ENCODE peak calls at places on chromosomes 2 and 18, in six cellular contexts. I, T, P, H, K and C are unnamed samples.

GRCh38 chr18:23540867-23541266 is 37.6 kb downstream of the RMC1 start:
- DNase-seq in I (no peak), T (no peak), P (no peak), H (no peak), K (no peak), C (no peak)

GRCh38 chr2:44884677-44885076 is 56.8 kb upstream of the SIX3 start:
- DNase-seq in I (no peak), T (no peak), P (no peak), H (no peak), K (no peak), C (no peak)

GRCh38 chr2:68765739-68766377 is 31.2 kb downstream of the ARHGAP25 start:
- DNase-seq in I (no peak), T (no peak), P (no peak), H (no peak), K (no peak), C (no peak)

GRCh38 chr2:6970976-6971480 is 53.8 kb downstream of the RNF144A start:
- DNase-seq in I (no peak), T (no peak), P (no peak), H (no peak), K (no peak), C (no peak)

GRCh38 chr2:210623506-210623905 is 67.1 kb downstream of the CPS1 start:
- DNase-seq in I (no peak), T (no peak), P (no peak), H (peak; percentile 10), K (no peak), C (no peak)

GRCh38 chr2:202608142-202608852 is 26.5 kb upstream of the FAM117B start:
- DNase-seq in I (no peak), T (no peak), P (no peak), H (no peak), K (no peak), C (no peak)

GRCh38 chr2:216773072-216773471 is 77.7 kb upstream of the IGFBP5 start:
- DNase-seq in I (no peak), T (no peak), P (peak; percentile 85), H (peak; percentile 86), K (no peak), C (no peak)

GRCh38 chr2:121052023-121052422 is 233.0 kb downstream of the TFCP2L1 start:
- DNase-seq in I (no peak), T (no peak), P (no peak), H (no peak), K (peak; percentile 42), C (no peak)

GRCh38 chr2:30355306-30355705 is 91.7 kb upstream of the LCLAT1 start:
- DNase-seq in I (no peak), T (no peak), P (no peak), H (no peak), K (no peak), C (no peak)

GRCh38 chr2:144358979-144359541 is 160.9 kb downstream of the ZEB2 start:
- DNase-seq in I (no peak), T (no peak), P (no peak), H (no peak), K (no peak), C (no peak)

GRCh38 chr2:240437861-240438809 is 2.7 kb downstream of the GPC1 start:
- DNase-seq in I (no peak), T (peak; percentile 75), P (peak; percentile 80), H (peak; percentile 76), K (peak; percentile 85), C (peak; percentile 83)

GRCh38 chr18:78780719-78781600 is 198.7 kb upstream of the SALL3 start:
- DNase-seq in I (no peak), T (peak; percentile 33), P (no peak), H (no peak), K (no peak), C (no peak)

GRCh38 chr2:240139666-240140393 is 628 bp downstream of the OTOS start:
- DNase-seq in I (no peak), T (no peak), P (peak; percentile 55), H (peak; percentile 48), K (peak; percentile 35), C (peak; percentile 71)

GRCh38 chr2:120875431-120875830 is 139.8 kb downstream of the GLI2 start:
- DNase-seq in I (no peak), T (no peak), P (no peak), H (no peak), K (no peak), C (no peak)

GRCh38 chr2:231709981-231710750 is 1.8 kb downstream of the PTMA start:
- DNase-seq in I (no peak), T (peak; percentile 56), P (peak; percentile 92), H (peak; percentile 86), K (peak; percentile 92), C (peak; percentile 92)

GRCh38 chr2:74314107-74314506 is 29.1 kb downstream of the SLC4A5 start:
- DNase-seq in I (no peak), T (no peak), P (no peak), H (peak; percentile 83), K (no peak), C (no peak)

GRCh38 chr18:49055787-49056186 is 105.0 kb upstream of the SMAD7 start:
- DNase-seq in I (no peak), T (no peak), P (no peak), H (no peak), K (peak; percentile 82), C (no peak)

GRCh38 chr2:101745711-101746694 is 48.5 kb downstream of the MAP4K4 start:
- DNase-seq in I (no peak), T (no peak), P (no peak), H (no peak), K (no peak), C (no peak)

GRCh38 chr2:233446616-233447305 is 92.5 kb downstream of the DGKD start:
- DNase-seq in I (no peak), T (no peak), P (no peak), H (no peak), K (peak; percentile 48), C (no peak)

GRCh38 chr2:233449071-233449901 is 95.0 kb downstream of the DGKD start:
- DNase-seq in I (no peak), T (peak; percentile 84), P (peak; percentile 71), H (peak; percentile 49), K (peak; percentile 67), C (peak; percentile 76)

GRCh38 chr2:233448565-233448964 is 94.3 kb downstream of the DGKD start:
- DNase-seq in I (no peak), T (no peak), P (no peak), H (no peak), K (no peak), C (no peak)

GRCh38 chr2:233447506-233448219 is 93.4 kb downstream of the DGKD start:
- DNase-seq in I (no peak), T (no peak), P (no peak), H (no peak), K (peak; percentile 48), C (no peak)

DNA sequence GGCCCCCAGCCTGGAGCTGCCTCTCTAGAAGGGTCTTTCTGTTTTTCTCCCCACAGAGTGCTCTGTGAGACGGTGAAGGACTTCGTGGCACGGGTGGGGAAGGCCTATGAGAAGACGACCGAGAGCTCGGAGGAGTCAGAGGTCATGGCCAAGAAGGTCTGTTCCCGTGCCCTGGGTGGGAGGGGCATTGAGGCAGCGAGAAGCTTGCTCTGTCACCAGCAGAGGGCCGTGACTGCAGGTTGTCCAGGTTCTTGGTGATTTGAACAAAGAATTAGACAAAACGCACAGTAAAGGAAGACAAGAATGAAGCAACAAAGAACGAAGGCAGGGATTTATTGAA is 93.9 kb downstream of the DGKD start:
- DNase-seq in I (no peak), T (peak; percentile 67), P (peak; percentile 10), H (no peak), K (peak; percentile 56), C (peak; percentile 39)
- TF ChIP-seq CTCF in I (no peak), T (peak; percentile 61), P (peak; percentile 23), H (no peak), K (no peak), C (no peak)

DNA sequence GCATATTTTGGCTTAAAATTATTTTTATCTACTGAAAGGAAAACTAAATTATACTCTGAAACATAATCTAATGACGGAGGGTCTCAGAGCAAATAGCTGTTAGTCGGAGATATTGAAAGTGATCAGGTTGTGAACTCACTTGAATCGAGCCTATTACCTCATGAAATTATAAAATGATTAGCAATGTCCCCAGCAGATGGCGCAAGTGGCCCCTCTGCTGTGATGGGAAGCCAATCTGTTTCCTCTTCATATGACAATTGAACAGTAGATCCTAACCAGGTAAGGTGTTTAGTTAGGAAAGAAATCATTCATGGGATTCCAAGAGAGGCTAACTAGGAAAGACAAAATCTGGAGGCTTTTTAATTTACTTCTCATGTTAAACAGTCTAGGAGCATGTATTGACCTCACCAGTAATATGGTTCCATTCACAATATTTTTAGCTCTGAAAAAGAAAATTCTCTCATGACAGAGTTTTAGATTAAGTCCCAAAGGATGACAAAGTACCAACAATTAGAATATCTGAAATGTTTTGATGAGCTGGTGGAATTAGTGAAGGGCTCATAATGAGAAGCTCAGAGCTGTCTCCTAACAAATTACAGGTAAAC is 29.9 kb upstream of the MPPE1 start:
- DNase-seq in I (peak; percentile 19), T (peak; percentile 58), P (peak; percentile 80), H (peak; percentile 85), K (peak; percentile 81), C (peak; percentile 79)
- TF ChIP-seq CTCF in I (peak; percentile 78), T (peak; percentile 91), P (peak; percentile 70), H (peak; percentile 92), K (peak; percentile 81), C (peak; percentile 85)

DNA sequence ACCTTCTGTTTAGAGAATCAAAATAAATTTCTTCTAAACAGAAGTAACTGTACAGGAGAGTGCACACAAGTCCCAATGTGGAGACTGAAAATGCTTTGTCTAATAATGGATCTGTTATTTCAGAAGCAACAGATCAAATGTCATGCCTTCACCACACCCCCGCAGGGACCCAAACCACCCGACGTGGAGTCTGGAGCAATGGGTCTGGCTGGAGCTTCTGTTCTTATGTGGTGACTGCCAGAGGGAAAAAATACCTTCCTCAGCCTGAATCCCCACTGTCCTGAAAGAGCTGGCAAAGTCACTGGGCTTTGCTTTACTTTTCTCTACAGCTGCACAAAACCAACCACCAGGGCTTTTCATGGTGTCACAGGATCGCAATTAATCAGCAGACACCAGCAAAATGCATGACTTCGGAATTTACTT is 119.0 kb upstream of the ZFP36L2 start:
- DNase-seq in I (no peak), T (no peak), P (peak; percentile 14), H (peak; percentile 67), K (no peak), C (peak; percentile 12)
- TF ChIP-seq CTCF in I (peak; percentile 32), T (peak; percentile 23), P (no peak), H (peak; percentile 27), K (no peak), C (no peak)

DNA sequence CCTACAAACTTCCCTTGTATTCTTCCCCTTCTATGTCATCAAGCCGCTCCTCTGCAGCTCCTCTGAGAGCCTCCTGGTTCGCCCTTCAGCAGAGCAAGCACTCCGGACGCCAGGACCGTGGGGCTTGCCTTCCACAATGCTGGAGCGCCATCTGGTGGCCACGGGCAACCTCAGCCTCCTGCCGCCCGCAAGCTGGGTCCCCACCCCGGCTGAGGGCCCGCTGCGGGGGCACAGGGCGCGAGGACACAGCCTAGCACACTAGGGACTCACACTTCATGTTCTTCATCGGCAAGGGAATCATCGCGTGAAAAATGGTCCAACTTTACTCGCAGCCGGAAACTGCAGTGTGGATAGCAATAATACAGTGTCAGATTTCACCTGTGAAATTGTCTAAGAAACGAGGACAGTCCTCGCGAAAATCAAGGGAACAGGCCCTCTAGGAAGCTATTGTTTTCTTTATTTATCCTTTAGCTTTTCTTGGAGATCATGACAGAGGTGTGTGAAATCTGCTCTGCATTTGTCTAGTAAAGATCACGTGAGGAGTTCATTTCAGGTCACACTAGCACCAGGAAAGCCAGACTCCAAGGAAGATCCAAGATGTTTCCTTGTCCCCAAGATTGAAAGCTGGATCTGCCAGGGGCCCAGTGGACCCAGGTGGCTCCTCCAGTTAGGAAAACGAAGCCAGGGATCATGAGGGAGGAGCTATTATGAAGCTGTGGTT is 5.8 kb downstream of the PRLH start:
- DNase-seq in I (peak; percentile 58), T (peak; percentile 95), P (peak; percentile 94), H (peak; percentile 94), K (peak; percentile 94), C (peak; percentile 97)
- TF ChIP-seq CTCF in I (peak; percentile 98), T (peak; percentile 100), P (peak; percentile 97), H (peak; percentile 98), K (peak; percentile 98), C (peak; percentile 97)

GRCh38 chr18:75529394-75529793 is 101.9 kb upstream of the SMIM21 start:
- DNase-seq in I (no peak), T (no peak), P (no peak), H (no peak), K (no peak), C (no peak)
- TF ChIP-seq CTCF in I (no peak), T (no peak), P (no peak), H (no peak), K (no peak), C (no peak)